ENCODE peak calls at places on chromosomes 5 and 9, in eight cellular contexts. N, I, Q, J, V, R, Y and B are unnamed samples.

GRCh38 chr9:107039546-107039945 is 176.6 kb downstream of the ZNF462 start:
- DNase-seq in I (peak), Y (no peak), J (no peak), V (no peak), Q (no peak), N (peak), R (no peak), B (no peak)

GRCh38 chr5:124745367-124746251 is 830 bp downstream of the ZNF608 start:
- DNase-seq in R (no peak), V (no peak), J (peak), Y (no peak), N (peak), I (peak), Q (no peak), B (no peak)

GRCh38 chr5:161709239-161709638 is 23.7 kb downstream of the GABRA6 start:
- DNase-seq in I (no peak), V (no peak), Q (no peak), J (no peak), Y (no peak), N (no peak), R (no peak), B (no peak)

GRCh38 chr9:7656648-7657047 is 142.9 kb downstream of the DMAC1 start:
- DNase-seq in Q (no peak), N (no peak), R (peak), J (peak), I (peak), Y (peak), V (no peak), B (no peak)

GRCh38 chr9:68981825-68982224 is 32.1 kb downstream of the PRKACG start:
- DNase-seq in I (no peak), V (no peak), Y (no peak), Q (no peak), R (no peak), J (no peak), N (no peak), B (no peak)

GRCh38 chr5:116455061-116455460 is 119.6 kb downstream of the SEMA6A start:
- DNase-seq in Q (no peak), R (no peak), J (no peak), Y (no peak), I (no peak), N (peak), V (no peak), B (no peak)

GRCh38 chr9:89447416-89447815 is 50.5 kb downstream of the SEMA4D start:
- DNase-seq in R (no peak), Y (no peak), I (no peak), N (no peak), V (no peak), J (no peak), Q (no peak), B (no peak)

GRCh38 chr5:133967124-133967523 is 1.3 kb downstream of the C5orf15 start:
- DNase-seq in R (no peak), V (no peak), J (no peak), Y (no peak), Q (no peak), N (peak), I (no peak), B (no peak)

GRCh38 chr5:173729079-173729765 is 112.8 kb upstream of the BOD1 start:
- DNase-seq in I (no peak), V (no peak), Q (no peak), Y (no peak), R (no peak), J (no peak), N (no peak), B (no peak)

GRCh38 chr5:123875444-123876264 is 363.7 kb downstream of the CSNK1G3 start:
- DNase-seq in R (peak), V (no peak), I (no peak), Q (no peak), Y (peak), J (peak), N (no peak), B (no peak)

GRCh38 chr9:134319306-134320194 is 6.7 kb upstream of the RXRA start:
- DNase-seq in N (no peak), V (no peak), I (no peak), Y (no peak), J (no peak), R (no peak), Q (no peak), B (no peak)

GRCh38 chr9:108842610-108843295 is 13.0 kb downstream of the ACTL7B start:
- DNase-seq in Y (no peak), V (peak), J (no peak), I (no peak), R (no peak), N (no peak), Q (no peak), B (no peak)

GRCh38 chr5:132496631-132497487 is 6.3 kb upstream of the IRF1 start:
- DNase-seq in N (peak), V (peak), Y (peak), Q (peak), R (peak), J (peak), I (peak), B (peak)

GRCh38 chr9:131999692-132000551 is 79.7 kb downstream of the MED27 start:
- DNase-seq in R (no peak), J (no peak), Y (no peak), Q (peak), V (no peak), I (peak), N (peak), B (no peak)

GRCh38 chr5:1479581-1480188 is 34.4 kb upstream of the SLC6A3 start:
- DNase-seq in R (no peak), Q (no peak), I (peak), V (peak), N (no peak), Y (no peak), J (no peak), B (peak)

GRCh38 chr5:61649231-61649630 is 317.2 kb downstream of the ZSWIM6 start:
- DNase-seq in N (no peak), J (no peak), Y (no peak), V (no peak), I (no peak), R (no peak), Q (no peak), B (no peak)

GRCh38 chr5:150627731-150628545 is 12.5 kb upstream of the SYNPO start:
- DNase-seq in Y (no peak), R (no peak), V (no peak), Q (no peak), J (no peak), N (peak), I (no peak), B (no peak)

GRCh38 chr9:6703898-6704639 is 53.7 kb upstream of the KDM4C start:
- DNase-seq in Q (no peak), Y (peak), R (peak), V (peak), I (peak), J (peak), N (peak), B (peak)

GRCh38 chr5:93677344-93678021 is 63.9 kb downstream of the POU5F2 start:
- DNase-seq in Q (no peak), N (peak), R (peak), Y (peak), I (peak), J (no peak), V (no peak), B (no peak)